ENCODE peak calls at places on chromosomes 3 and 15, in four cellular contexts. K is mesenchymal stem cell, A is psoas muscle, L is IMR-90. X is an unnamed sample. For H3K4me1, the result is how much of the 10 kb centered on the place peaks cover.

GRCh38 chr15:67707520-67708283 is 117.6 kb upstream of the SKOR1 start:
- DNase-seq in L (peak), K (no peak), A (no peak), X (peak)

GRCh38 chr15:89070197-89071124 is 17.8 kb upstream of the ABHD2 start:
- DNase-seq in L (no peak), K (no peak), A (no peak), X (no peak)

GRCh38 chr3:133490468-133491351 is 82.8 kb upstream of the CDV3 start:
- DNase-seq in K (no peak), L (no peak), A (no peak), X (no peak)

GRCh38 chr3:156477306-156477705 is 77.6 kb downstream of the SSR3 start:
- DNase-seq in L (peak), A (no peak), K (peak), X (peak)

GRCh38 chr3:14145670-14146380 is 21.0 kb downstream of the TMEM43 start:
- DNase-seq in L (no peak), K (no peak), A (no peak), X (no peak)

GRCh38 chr3:143327388-143327787 is 207.8 kb downstream of the CHST2 start:
- DNase-seq in L (no peak), K (no peak), A (no peak), X (peak)

GRCh38 chr3:124951511-124952390 is 17.2 kb upstream of the MUC13 start:
- DNase-seq in A (no peak), L (peak), K (no peak), X (no peak)

GRCh38 chr15:59148160-59148810 is 43.3 kb downstream of the CCNB2 start:
- DNase-seq in K (no peak), A (no peak), L (peak), X (no peak)

GRCh38 chr3:70854108-70854507 is 541.7 kb upstream of the MDFIC2 start:
- DNase-seq in L (no peak), A (no peak), K (no peak), X (peak)

GRCh38 chr15:88980498-88980897 is 67.3 kb upstream of the MFGE8 start:
- DNase-seq in L (no peak), A (no peak), K (no peak), X (no peak)

GRCh38 chr15:57566840-57567239 is 24.9 kb upstream of the MYZAP start:
- DNase-seq in L (no peak), K (no peak), A (no peak), X (no peak)

GRCh38 chr15:47587938-47588817 is 129.1 kb upstream of the SEMA6D start:
- DNase-seq in A (no peak), K (peak), L (no peak), X (peak)

GRCh38 chr15:47582283-47582682 is 135.0 kb upstream of the SEMA6D start:
- DNase-seq in K (no peak), L (no peak), A (no peak), X (no peak)

GRCh38 chr15:47588968-47589367 is 128.3 kb upstream of the SEMA6D start:
- DNase-seq in K (no peak), L (no peak), A (no peak), X (peak)

GRCh38 chr15:47586653-47587224 is 130.6 kb upstream of the SEMA6D start:
- DNase-seq in K (no peak), L (no peak), A (peak), X (no peak)
- H3K4me1 ChIP-seq in K (under half), L (under half), A (under half), X (under half)

GRCh38 chr15:85407421-85408269 is 27.2 kb downstream of the AKAP13 start:
- DNase-seq in L (peak), A (no peak), K (peak), X (no peak)

GRCh38 chr15:85406916-85407315 is 26.5 kb downstream of the AKAP13 start:
- DNase-seq in A (no peak), L (peak), K (peak), X (no peak)

GRCh38 chr15:85405467-85405866 is 25.1 kb downstream of the AKAP13 start:
- DNase-seq in A (no peak), L (no peak), K (no peak), X (no peak)

GRCh38 chr15:85404922-85405293 is 24.5 kb downstream of the AKAP13 start:
- DNase-seq in A (no peak), L (peak), K (peak), X (no peak)

GRCh38 chr15:85408270-85408746 is 27.9 kb downstream of the AKAP13 start:
- DNase-seq in K (no peak), L (no peak), A (no peak), X (no peak)
- H3K4me1 ChIP-seq in K (under half), L (under half), A (half or more), X (under half)

GRCh38 chr3:16485024-16485992 is 28.2 kb downstream of the RFTN1 start:
- DNase-seq in L (no peak), K (peak), A (no peak), X (no peak)
- H3K4me1 ChIP-seq in L (under half), K (under half), A (under half), X (under half)

GRCh38 chr3:35275768-35276167 is 363.6 kb upstream of the ARPP21 start:
- DNase-seq in K (no peak), L (no peak), A (no peak), X (peak)

GRCh38 chr3:35276616-35277015 is 362.7 kb upstream of the ARPP21 start:
- DNase-seq in L (no peak), A (no peak), K (no peak), X (no peak)
- H3K4me1 ChIP-seq in L (under half), A (under half), K (under half), X (under half)

GRCh38 chr15:36878745-36879262 is 221.5 kb downstream of the MEIS2 start:
- DNase-seq in K (no peak), A (peak), L (no peak), X (no peak)

GRCh38 chr15:36879568-36880225 is 220.7 kb downstream of the MEIS2 start:
- DNase-seq in A (no peak), K (no peak), L (no peak), X (no peak)

GRCh38 chr15:36882487-36883108 is 217.8 kb downstream of the MEIS2 start:
- DNase-seq in A (peak), K (peak), L (no peak), X (no peak)

GRCh38 chr15:36880913-36881290 is 219.4 kb downstream of the MEIS2 start:
- DNase-seq in K (no peak), L (no peak), A (no peak), X (no peak)

DNA sequence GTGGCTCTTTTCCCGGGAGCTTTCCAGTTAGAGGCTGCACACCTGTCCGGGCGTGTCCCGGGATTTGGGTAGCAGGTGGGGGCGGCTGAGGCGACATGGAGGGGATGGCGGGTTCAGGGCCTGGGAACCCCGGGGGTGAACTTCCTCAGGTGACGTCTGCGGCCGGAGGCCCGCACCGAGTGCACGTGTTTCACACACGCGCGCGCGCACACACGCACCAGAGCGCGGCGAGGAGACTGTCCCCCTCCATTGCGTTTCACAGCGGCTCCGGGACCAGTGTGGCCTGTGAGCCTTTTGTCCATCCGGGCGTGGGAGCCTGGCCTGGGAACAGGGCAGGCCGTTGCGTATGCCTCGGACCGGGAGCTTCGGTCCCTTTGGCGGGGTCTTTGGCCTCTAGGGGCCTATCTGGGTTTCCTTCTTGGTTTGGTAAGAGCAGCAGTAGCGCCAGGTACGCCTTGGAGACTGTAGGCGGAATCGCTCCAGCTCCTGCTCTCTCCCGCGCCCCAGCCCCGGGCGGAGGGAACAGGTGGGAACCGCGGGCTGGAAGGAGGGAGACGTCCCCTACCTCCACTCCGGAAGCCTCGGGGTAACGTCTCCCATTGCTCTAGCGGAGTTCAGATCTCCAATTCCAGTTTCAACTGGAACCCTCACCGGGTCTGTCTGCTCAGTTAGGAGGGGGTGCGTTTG is 220.0 kb downstream of the MEIS2 start:
- DNase-seq in L (no peak), A (peak), K (peak), X (peak)
- H3K4me1 ChIP-seq in L (under half), A (under half), K (under half), X (under half)